ENCODE peak calls at places on chromosomes 7 and 10, in six cellular contexts. N is heart left ventricle, V is heart right ventricle, Y is cardiac muscle cell, S is body of pancreas, W is colonic mucosa. T is an unnamed sample.

GRCh38 chr7:140059288-140060242 is 3.2 kb downstream of the PARP12 start:
- DNase-seq in N (peak; percentile 70), V (peak; percentile 81), Y (peak; percentile 95), S (peak; percentile 91), W (peak; percentile 94), T (peak; percentile 61)

GRCh38 chr10:37289833-37290464 is 164.6 kb downstream of the ANKRD30A start:
- DNase-seq in N (no peak), V (no peak), Y (no peak), S (no peak), W (no peak), T (no peak)

GRCh38 chr7:103941978-103942377 is 47.5 kb downstream of the RELN start:
- DNase-seq in N (no peak), V (no peak), Y (no peak), S (no peak), W (no peak), T (no peak)

GRCh38 chr7:106448992-106449859 is 164.4 kb upstream of the NAMPT start:
- DNase-seq in N (no peak), V (no peak), Y (no peak), S (no peak), W (no peak), T (no peak)

GRCh38 chr7:79400221-79400620 is 53.2 kb downstream of the MAGI2 start:
- DNase-seq in N (no peak), V (no peak), Y (no peak), S (no peak), W (no peak), T (no peak)

GRCh38 chr7:117784315-117784714 is 88.9 kb downstream of the CTTNBP2 start:
- DNase-seq in N (no peak), V (no peak), Y (no peak), S (no peak), W (no peak), T (no peak)

GRCh38 chr10:75926763-75927162 is 495.3 kb downstream of the LRMDA start:
- DNase-seq in N (no peak), V (no peak), Y (peak; percentile 77), S (peak; percentile 61), W (peak; percentile 40), T (no peak)

GRCh38 chr10:30827531-30828120 is 198.1 kb upstream of the LYZL2 start:
- DNase-seq in N (no peak), V (peak; percentile 31), Y (peak; percentile 82), S (no peak), W (no peak), T (no peak)

GRCh38 chr10:127254276-127254675 is 57.9 kb upstream of the INSYN2A start:
- DNase-seq in N (no peak), V (no peak), Y (peak; percentile 63), S (no peak), W (no peak), T (no peak)

GRCh38 chr10:35545878-35546631 is 59.1 kb upstream of the GJD4 start:
- DNase-seq in N (no peak), V (no peak), Y (peak; percentile 15), S (no peak), W (no peak), T (no peak)

GRCh38 chr7:1883031-1883761 is 213.1 kb downstream of the ELFN1 start:
- DNase-seq in N (no peak), V (no peak), Y (peak; percentile 66), S (no peak), W (no peak), T (no peak)

GRCh38 chr10:5659702-5660528 is 6.5 kb downstream of the ASB13 start:
- DNase-seq in N (no peak), V (no peak), Y (peak; percentile 70), S (peak; percentile 75), W (peak; percentile 70), T (peak; percentile 78)

GRCh38 chr7:149782682-149783345 is 9.4 kb upstream of the ZNF467 start:
- DNase-seq in N (no peak), V (no peak), Y (no peak), S (no peak), W (no peak), T (no peak)

GRCh38 chr7:111845853-111846252 is 283.6 kb upstream of the IMMP2L start:
- DNase-seq in N (no peak), V (no peak), Y (no peak), S (no peak), W (no peak), T (no peak)

GRCh38 chr7:130430841-130431713 is 9.7 kb downstream of the CEP41 start:
- DNase-seq in N (peak; percentile 34), V (peak; percentile 52), Y (peak; percentile 80), S (no peak), W (no peak), T (no peak)

GRCh38 chr7:157979631-157980340 is 607.8 kb downstream of the PTPRN2 start:
- DNase-seq in N (no peak), V (no peak), Y (no peak), S (no peak), W (no peak), T (no peak)

GRCh38 chr10:50393784-50394183 is 142.5 kb upstream of the ASAH2 start:
- DNase-seq in N (no peak), V (no peak), Y (peak; percentile 76), S (no peak), W (peak; percentile 45), T (no peak)

GRCh38 chr10:116627386-116627933 is 6.7 kb downstream of the PNLIPRP2 start:
- DNase-seq in N (no peak), V (no peak), Y (peak; percentile 15), S (peak; percentile 76), W (peak; percentile 71), T (no peak)

GRCh38 chr10:70722820-70723424 is 50.6 kb downstream of the ADAMTS14 start:
- DNase-seq in N (no peak), V (no peak), Y (peak; percentile 24), S (no peak), W (no peak), T (no peak)

GRCh38 chr10:55019461-55019860 is 218.4 kb upstream of the PCDH15 start:
- DNase-seq in N (no peak), V (no peak), Y (no peak), S (no peak), W (no peak), T (no peak)

GRCh38 chr10:69067189-69067588 is 20.7 kb upstream of the SRGN start:
- DNase-seq in N (no peak), V (no peak), Y (no peak), S (no peak), W (no peak), T (no peak)

GRCh38 chr10:35635576-35635975 is 6.5 kb downstream of the FZD8 start:
- DNase-seq in N (peak; percentile 29), V (peak; percentile 48), Y (peak; percentile 75), S (peak; percentile 50), W (peak; percentile 69), T (no peak)

GRCh38 chr7:55174456-55174855 is 155.6 kb downstream of the EGFR start:
- DNase-seq in N (no peak), V (no peak), Y (no peak), S (no peak), W (no peak), T (no peak)

GRCh38 chr10:92574545-92575377 is 868 bp upstream of the IDE start:
- DNase-seq in N (no peak), V (no peak), Y (no peak), S (no peak), W (no peak), T (no peak)

GRCh38 chr10:77230194-77230593 is 407.4 kb downstream of the KCNMA1 start:
- DNase-seq in N (no peak), V (no peak), Y (peak; percentile 51), S (no peak), W (no peak), T (no peak)

DNA sequence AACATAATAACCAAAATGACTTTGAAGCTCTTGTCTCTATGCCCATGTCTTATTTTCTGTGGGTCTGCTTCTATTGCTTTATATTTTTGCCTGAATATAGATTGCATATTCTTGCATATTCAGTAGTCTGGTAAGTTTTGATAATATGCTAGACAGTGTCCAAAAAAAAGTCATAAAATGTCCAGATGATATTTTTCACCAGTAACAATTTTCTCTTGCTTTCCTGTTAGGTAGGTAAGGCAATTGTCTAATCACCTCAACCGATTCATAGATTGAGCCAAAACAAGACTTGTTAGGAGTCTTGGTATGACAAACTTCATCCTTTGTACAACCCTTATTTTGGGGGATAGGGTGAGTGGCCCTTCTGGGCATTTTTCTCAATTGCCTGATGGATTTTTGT is 277.0 kb upstream of the NRP1 start:
- DNase-seq in N (no peak), V (no peak), Y (no peak), S (no peak), W (no peak), T (no peak)
- H3K27ac ChIP-seq in N (no peak overlapping the region), V (no peak overlapping the region), Y (no peak overlapping the region), S (no peak overlapping the region), W (no peak overlapping the region), T (no peak overlapping the region)

GRCh38 chr7:107999814-108000560 is 3.0 kb downstream of the LAMB1 start:
- DNase-seq in N (no peak), V (no peak), Y (no peak), S (no peak), W (no peak), T (no peak)
- H3K4me1 ChIP-seq in N (no peaks in the 10 kb centered on the region), V (peaks cover 10% of the 10 kb centered on the region), Y (peaks cover 17% of the 10 kb centered on the region), S (peaks cover 72% of the 10 kb centered on the region), W (peaks cover 19% of the 10 kb centered on the region), T (peaks cover 62% of the 10 kb centered on the region)

GRCh38 chr10:89466599-89467035 is 52.2 kb downstream of the IFIT5 start:
- DNase-seq in N (no peak), V (no peak), Y (peak; percentile 66), S (peak; percentile 35), W (no peak), T (no peak)
- TF ChIP-seq CTCF in N (peak; percentile 27), V (peak; percentile 30), Y (peak; percentile 58), S (peak; percentile 16), W (no peak), T (peak; percentile 46)

GRCh38 chr7:81767883-81768282 is 2.0 kb downstream of the HGF start:
- DNase-seq in N (no peak), V (no peak), Y (peak; percentile 70), S (no peak), W (no peak), T (no peak)

GRCh38 chr7:81769891-81770818 is at the start of gene HGF:
- DNase-seq in N (peak; percentile 72), V (peak; percentile 78), Y (peak; percentile 95), S (peak; percentile 32), W (peak; percentile 32), T (peak; percentile 47)

GRCh38 chr7:81774496-81774895 is 4.6 kb upstream of the HGF start:
- DNase-seq in N (no peak), V (no peak), Y (no peak), S (no peak), W (no peak), T (no peak)

GRCh38 chr7:81770823-81771222 is 976 bp upstream of the HGF start:
- DNase-seq in N (no peak), V (no peak), Y (no peak), S (no peak), W (no peak), T (no peak)

DNA sequence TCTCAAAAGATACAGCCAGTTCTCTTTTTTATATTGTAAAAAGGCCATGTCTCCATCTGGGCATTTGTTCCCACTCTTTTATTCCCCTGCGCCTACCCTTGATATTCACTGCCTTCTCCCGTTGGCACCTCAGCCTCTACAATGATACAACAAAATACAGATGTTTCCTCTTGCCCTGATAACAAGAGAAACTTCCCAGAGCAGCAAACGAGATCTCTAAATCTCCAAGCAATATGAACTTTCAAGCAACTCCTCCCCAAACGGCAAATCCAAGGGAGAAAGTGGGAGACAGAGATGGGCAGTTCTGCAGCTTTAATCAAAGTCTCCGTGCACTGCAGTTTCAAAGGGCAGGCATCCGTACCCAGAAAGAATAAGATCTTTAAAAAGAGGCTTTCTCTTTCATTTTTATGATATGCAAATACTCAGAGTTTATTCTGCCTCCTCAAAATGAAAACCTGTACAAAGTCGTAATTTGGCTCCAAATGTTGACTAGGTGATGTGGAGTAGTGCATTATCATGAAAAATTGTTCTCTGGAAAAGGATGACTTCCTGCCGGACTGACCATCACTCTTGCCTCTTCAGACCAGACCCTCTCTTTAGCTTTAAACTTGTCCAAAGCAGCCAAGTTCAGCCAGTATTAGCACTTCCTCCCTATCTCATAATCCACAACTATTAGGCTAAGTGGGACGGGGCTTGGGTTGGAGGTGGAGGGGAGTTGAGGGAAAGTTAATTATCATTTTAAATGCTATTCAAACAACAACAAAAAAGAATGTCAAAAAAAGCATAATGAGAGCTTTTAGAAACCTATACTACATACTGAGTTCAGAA is 682 bp downstream of the HGF start:
- DNase-seq in N (no peak), V (no peak), Y (peak; percentile 40), S (no peak), W (no peak), T (no peak)
- H3K27ac ChIP-seq in N (no peak overlapping the region), V (peak overlapping the region; percentile 68), Y (no peak overlapping the region), S (no peak overlapping the region), W (peak overlapping the region; percentile 45), T (peak overlapping the region; percentile 61)